ENCODE peak calls at places on chromosome 1, in six cellular contexts. A, R, E, M, Y and D are unnamed samples.

GRCh38 chr1:175129644-175129996 is 62.0 kb downstream of the TNN start:
- DNase-seq in A (no peak), R (no peak), E (no peak), M (no peak), Y (no peak), D (no peak)

GRCh38 chr1:13808729-13809131 is 108.7 kb downstream of the PRDM2 start:
- DNase-seq in A (no peak), R (no peak), E (no peak), M (no peak), Y (no peak), D (peak; percentile 13)

GRCh38 chr1:84156210-84156621 is 12.1 kb downstream of the PRKACB start:
- DNase-seq in A (no peak), R (no peak), E (peak; percentile 81), M (no peak), Y (peak; percentile 94), D (no peak)

GRCh38 chr1:86714159-86714558 is 9.8 kb downstream of the SH3GLB1 start:
- DNase-seq in A (no peak), R (no peak), E (no peak), M (no peak), Y (no peak), D (no peak)

GRCh38 chr1:7549693-7550161 is 221.4 kb upstream of the VAMP3 start:
- DNase-seq in A (no peak), R (no peak), E (no peak), M (no peak), Y (no peak), D (no peak)

GRCh38 chr1:227378876-227379554 is 60.7 kb upstream of the CDC42BPA start:
- DNase-seq in A (no peak), R (no peak), E (no peak), M (no peak), Y (peak; percentile 72), D (no peak)

GRCh38 chr1:169891539-169891885 is 2.2 kb downstream of the SCYL3 start:
- DNase-seq in A (no peak), R (no peak), E (no peak), M (no peak), Y (no peak), D (no peak)

GRCh38 chr1:143691400-143691891 is 280.3 kb downstream of the FAM72C start:
- DNase-seq in A (peak; percentile 5), R (no peak), E (no peak), M (no peak), Y (peak; percentile 11), D (no peak)

GRCh38 chr1:36085686-36086526 is 2.0 kb downstream of the TEKT2 start:
- DNase-seq in A (no peak), R (no peak), E (no peak), M (no peak), Y (no peak), D (no peak)

GRCh38 chr1:246434335-246434734 is 72.7 kb downstream of the SMYD3 start:
- DNase-seq in A (no peak), R (no peak), E (no peak), M (no peak), Y (no peak), D (no peak)

DNA sequence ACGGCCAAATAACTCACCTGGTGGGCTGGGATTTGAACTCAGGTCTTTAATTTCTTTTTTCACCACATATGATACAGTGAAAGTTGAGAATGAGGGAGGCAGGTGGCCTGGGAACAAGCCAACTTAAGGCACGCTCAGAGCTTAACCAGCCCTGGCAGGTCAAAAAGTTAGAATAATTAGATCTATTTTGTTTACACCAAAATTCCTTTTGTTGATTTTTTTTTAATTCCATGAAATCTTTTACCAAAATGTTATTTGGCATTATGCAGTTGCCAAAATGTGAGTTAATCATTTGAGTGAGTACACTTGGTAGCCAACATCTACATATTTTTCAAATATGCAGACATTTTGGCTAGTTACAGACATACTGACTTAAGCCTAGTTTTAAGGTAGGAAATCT is 36.8 kb downstream of the LHX8 start:
- DNase-seq in A (no peak), R (no peak), E (no peak), M (no peak), Y (no peak), D (no peak)
- H3F3A ChIP-seq in A (no peaks in the 10 kb centered on the region), R (no peaks in the 10 kb centered on the region), E (no peaks in the 10 kb centered on the region), M (peaks cover 3% of the 10 kb centered on the region), Y (no peaks in the 10 kb centered on the region), D (no peaks in the 10 kb centered on the region)

GRCh38 chr1:42321731-42322130 is 13.3 kb downstream of the FOXJ3 start:
- DNase-seq in A (no peak), R (no peak), E (no peak), M (no peak), Y (no peak), D (no peak)
- H4K20me1 ChIP-seq in A (peaks cover 77% of the 10 kb centered on the region), R (peaks cover 5% of the 10 kb centered on the region), E (peaks cover 89% of the 10 kb centered on the region), M (peaks cover 94% of the 10 kb centered on the region), Y (peaks cover 75% of the 10 kb centered on the region), D (peaks cover 99% of the 10 kb centered on the region)

GRCh38 chr1:225451840-225452515 is 24.1 kb upstream of the LBR start:
- DNase-seq in A (peak; percentile 50), R (no peak), E (no peak), M (no peak), Y (no peak), D (peak; percentile 27)
- TF ChIP-seq CTCF in A (peak; percentile 46), R (no peak), E (no peak), M (no peak), Y (peak; percentile 15), D (no peak)

GRCh38 chr1:167331650-167332049 is 111.0 kb downstream of the POU2F1 start:
- DNase-seq in A (no peak), R (no peak), E (no peak), M (no peak), Y (no peak), D (no peak)

GRCh38 chr1:167328762-167329483 is 108.2 kb downstream of the POU2F1 start:
- DNase-seq in A (peak; percentile 56), R (peak; percentile 81), E (no peak), M (no peak), Y (no peak), D (peak; percentile 51)

GRCh38 chr1:167330601-167331293 is 110.1 kb downstream of the POU2F1 start:
- DNase-seq in A (no peak), R (peak; percentile 81), E (no peak), M (no peak), Y (no peak), D (no peak)

GRCh38 chr1:167325151-167325550 is 104.5 kb downstream of the POU2F1 start:
- DNase-seq in A (no peak), R (no peak), E (no peak), M (no peak), Y (no peak), D (no peak)

DNA sequence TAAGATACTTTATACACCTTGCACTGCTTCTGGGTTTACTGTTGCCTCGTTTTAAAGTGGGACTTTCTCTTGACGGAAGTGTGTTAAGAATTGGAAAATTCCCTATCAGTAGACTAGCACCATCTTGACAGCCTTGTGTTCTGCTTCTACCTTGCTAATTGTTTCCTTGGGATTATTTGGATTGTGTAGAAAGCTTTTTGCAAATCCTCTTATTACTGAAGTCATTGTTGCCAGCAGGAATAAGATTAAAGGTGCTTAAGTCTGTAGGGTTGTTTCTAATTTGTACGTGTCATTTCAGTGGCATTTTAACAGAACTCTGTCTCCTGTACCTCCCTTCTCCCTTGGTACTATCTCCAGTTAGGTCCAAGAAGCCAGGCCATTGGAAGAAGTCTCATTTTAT is 107.6 kb downstream of the POU2F1 start:
- DNase-seq in A (no peak), R (no peak), E (no peak), M (no peak), Y (no peak), D (peak; percentile 53)
- H3F3A ChIP-seq in A (no peaks in the 10 kb centered on the region), R (peaks cover 40% of the 10 kb centered on the region), E (no peaks in the 10 kb centered on the region), M (no peaks in the 10 kb centered on the region), Y (no peaks in the 10 kb centered on the region), D (peaks cover 43% of the 10 kb centered on the region)

GRCh38 chr1:53575141-53575947 is 116.1 kb downstream of the DMRTB1 start:
- DNase-seq in A (no peak), R (no peak), E (no peak), M (no peak), Y (no peak), D (peak; percentile 33)
- H4K20me1 ChIP-seq in A (no peaks in the 10 kb centered on the region), R (no peaks in the 10 kb centered on the region), E (no peaks in the 10 kb centered on the region), M (no peaks in the 10 kb centered on the region), Y (no peaks in the 10 kb centered on the region), D (no peaks in the 10 kb centered on the region)

GRCh38 chr1:26851106-26851684 is 11.8 kb upstream of the SFN start:
- DNase-seq in A (peak; percentile 34), R (no peak), E (no peak), M (no peak), Y (no peak), D (no peak)
- TF ChIP-seq CTCF in A (peak; percentile 20), R (peak; percentile 10), E (no peak), M (peak; percentile 26), Y (peak; percentile 44), D (no peak)

GRCh38 chr1:46041974-46042373 is 90.5 kb downstream of the PIK3R3 start:
- DNase-seq in A (no peak), R (no peak), E (no peak), M (no peak), Y (no peak), D (no peak)

GRCh38 chr1:46039571-46040052 is 92.8 kb downstream of the PIK3R3 start:
- DNase-seq in A (no peak), R (no peak), E (peak; percentile 63), M (no peak), Y (peak; percentile 73), D (no peak)

GRCh38 chr1:46043491-46044017 is 88.9 kb downstream of the PIK3R3 start:
- DNase-seq in A (peak; percentile 83), R (peak; percentile 60), E (no peak), M (no peak), Y (no peak), D (no peak)

GRCh38 chr1:46041551-46041950 is 90.9 kb downstream of the PIK3R3 start:
- DNase-seq in A (no peak), R (peak; percentile 54), E (no peak), M (no peak), Y (no peak), D (no peak)

DNA sequence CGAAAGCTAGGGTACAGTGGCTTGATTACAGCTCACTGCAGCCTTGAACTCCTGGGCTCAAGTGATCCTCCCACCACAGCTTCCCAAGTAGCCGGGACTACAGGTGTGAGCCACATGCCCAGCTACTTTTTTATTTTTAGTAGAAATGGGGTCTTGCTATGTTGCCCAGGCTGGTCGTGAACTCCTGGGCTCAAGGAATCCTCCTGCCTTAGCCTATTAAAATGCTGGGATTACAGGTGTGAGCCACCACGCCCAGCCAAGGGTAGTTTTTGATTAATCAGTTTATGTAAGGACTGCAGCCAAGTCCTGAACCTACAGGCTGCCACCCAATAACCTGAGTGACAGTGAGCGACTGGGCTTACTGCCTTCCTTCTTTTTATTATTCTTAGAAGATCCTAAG is 88.3 kb downstream of the PIK3R3 start:
- DNase-seq in A (no peak), R (no peak), E (no peak), M (no peak), Y (no peak), D (no peak)
- H3F3A ChIP-seq in A (no peaks in the 10 kb centered on the region), R (peaks cover 27% of the 10 kb centered on the region), E (peaks cover 74% of the 10 kb centered on the region), M (no peaks in the 10 kb centered on the region), Y (no peaks in the 10 kb centered on the region), D (peaks cover 35% of the 10 kb centered on the region)